ENCODE peak calls at places on chromosomes 2 and 18, in eight cellular contexts. One of them, this sample, is unnamed. For H3K4me1, the result is how much of the 10 kb centered on the place peaks cover.

GRCh38 chr18:2948038-2948437 is 64.9 kb downstream of the LPIN2 start:
- DNase-seq in tibial nerve: no peak
- DNase-seq in hepatocyte: peak
- DNase-seq in heart right ventricle: no peak
- DNase-seq in ovary: no peak
- DNase-seq in cardiac muscle cell: peak
- DNase-seq in A549: peak
- DNase-seq in tibial artery: no peak
- DNase-seq in this sample: no peak

GRCh38 chr18:58632557-58632956 is 3.7 kb upstream of the ALPK2 start:
- DNase-seq in tibial nerve: no peak
- DNase-seq in hepatocyte: no peak
- DNase-seq in heart right ventricle: peak
- DNase-seq in ovary: no peak
- DNase-seq in cardiac muscle cell: no peak
- DNase-seq in A549: no peak
- DNase-seq in tibial artery: no peak
- DNase-seq in this sample: peak

GRCh38 chr18:58119819-58120218 is 75.8 kb downstream of the NEDD4L start:
- DNase-seq in tibial nerve: no peak
- DNase-seq in hepatocyte: no peak
- DNase-seq in heart right ventricle: no peak
- DNase-seq in ovary: no peak
- DNase-seq in cardiac muscle cell: no peak
- DNase-seq in A549: no peak
- DNase-seq in tibial artery: no peak
- DNase-seq in this sample: no peak

GRCh38 chr2:176558574-176559140 is 289.4 kb downstream of the MTX2 start:
- DNase-seq in tibial nerve: no peak
- DNase-seq in hepatocyte: no peak
- DNase-seq in heart right ventricle: no peak
- DNase-seq in ovary: no peak
- DNase-seq in cardiac muscle cell: no peak
- DNase-seq in A549: no peak
- DNase-seq in tibial artery: no peak
- DNase-seq in this sample: no peak

GRCh38 chr2:136254681-136255080 is 136.7 kb upstream of the CXCR4 start:
- DNase-seq in tibial nerve: no peak
- DNase-seq in hepatocyte: no peak
- DNase-seq in heart right ventricle: no peak
- DNase-seq in ovary: no peak
- DNase-seq in cardiac muscle cell: no peak
- DNase-seq in A549: no peak
- DNase-seq in tibial artery: no peak
- DNase-seq in this sample: no peak

GRCh38 chr2:43484323-43484930 is 111.4 kb downstream of the THADA start:
- DNase-seq in tibial nerve: no peak
- DNase-seq in hepatocyte: peak
- DNase-seq in heart right ventricle: peak
- DNase-seq in ovary: no peak
- DNase-seq in cardiac muscle cell: peak
- DNase-seq in A549: peak
- DNase-seq in tibial artery: no peak
- DNase-seq in this sample: no peak

GRCh38 chr18:46155652-46156051 is 51.5 kb downstream of the HAUS1 start:
- DNase-seq in tibial nerve: no peak
- DNase-seq in hepatocyte: no peak
- DNase-seq in heart right ventricle: no peak
- DNase-seq in ovary: no peak
- DNase-seq in cardiac muscle cell: no peak
- DNase-seq in A549: peak
- DNase-seq in tibial artery: no peak
- DNase-seq in this sample: no peak

GRCh38 chr2:96502891-96503636 is 2.1 kb downstream of the NEURL3 start:
- DNase-seq in tibial nerve: no peak
- DNase-seq in hepatocyte: no peak
- DNase-seq in heart right ventricle: no peak
- DNase-seq in ovary: peak
- DNase-seq in cardiac muscle cell: no peak
- DNase-seq in A549: no peak
- DNase-seq in tibial artery: no peak
- DNase-seq in this sample: peak

GRCh38 chr18:63154350-63155152 is 165.0 kb downstream of the BCL2 start:
- DNase-seq in tibial nerve: no peak
- DNase-seq in hepatocyte: no peak
- DNase-seq in heart right ventricle: no peak
- DNase-seq in ovary: no peak
- DNase-seq in cardiac muscle cell: no peak
- DNase-seq in A549: no peak
- DNase-seq in tibial artery: no peak
- DNase-seq in this sample: no peak

GRCh38 chr18:63157293-63158011 is 162.1 kb downstream of the BCL2 start:
- DNase-seq in tibial nerve: no peak
- DNase-seq in hepatocyte: no peak
- DNase-seq in heart right ventricle: no peak
- DNase-seq in ovary: no peak
- DNase-seq in cardiac muscle cell: no peak
- DNase-seq in A549: no peak
- DNase-seq in tibial artery: no peak
- DNase-seq in this sample: no peak

GRCh38 chr18:63155910-63156773 is 163.4 kb downstream of the BCL2 start:
- DNase-seq in tibial nerve: no peak
- DNase-seq in hepatocyte: no peak
- DNase-seq in heart right ventricle: no peak
- DNase-seq in ovary: no peak
- DNase-seq in cardiac muscle cell: no peak
- DNase-seq in A549: no peak
- DNase-seq in tibial artery: no peak
- DNase-seq in this sample: no peak

GRCh38 chr18:63152791-63153190 is 166.8 kb downstream of the BCL2 start:
- DNase-seq in tibial nerve: no peak
- DNase-seq in hepatocyte: no peak
- DNase-seq in heart right ventricle: no peak
- DNase-seq in ovary: no peak
- DNase-seq in cardiac muscle cell: no peak
- DNase-seq in A549: no peak
- DNase-seq in tibial artery: no peak
- DNase-seq in this sample: no peak

DNA sequence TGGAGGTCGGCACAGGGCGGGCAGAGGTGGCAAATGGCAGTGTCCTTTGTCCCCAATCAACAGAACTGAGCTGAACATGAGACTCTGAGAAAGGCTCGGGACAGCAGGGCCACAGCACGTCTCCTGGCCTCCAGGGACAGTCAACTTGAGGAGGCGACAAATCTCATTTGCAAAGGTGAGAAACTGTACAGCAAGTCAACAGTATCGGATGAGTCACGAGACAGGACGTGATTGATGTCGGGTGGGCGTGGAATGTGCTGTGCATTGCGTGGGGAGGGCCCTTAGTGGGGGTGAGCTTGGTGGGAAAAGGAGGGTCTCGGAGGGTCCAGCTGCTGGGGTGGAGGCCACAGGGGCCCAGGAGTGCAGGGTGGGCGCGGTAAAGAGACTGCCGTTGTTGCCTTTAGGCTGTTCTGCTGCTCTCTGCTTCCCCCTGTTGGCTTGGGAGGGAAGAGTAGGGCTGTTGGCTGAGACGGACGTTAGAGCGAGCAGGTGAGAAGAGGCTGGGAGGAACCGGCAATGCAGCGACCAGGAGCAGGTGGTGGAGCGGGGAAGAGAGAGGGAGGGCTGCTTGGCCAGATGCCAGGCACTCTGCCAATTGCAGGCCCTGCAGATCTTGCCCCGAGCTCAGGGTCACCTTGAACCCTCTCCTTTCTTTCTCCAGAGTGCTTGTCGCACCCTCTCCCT is 164.3 kb downstream of the BCL2 start:
- DNase-seq in tibial nerve: peak
- DNase-seq in hepatocyte: peak
- DNase-seq in heart right ventricle: peak
- DNase-seq in ovary: no peak
- DNase-seq in cardiac muscle cell: peak
- DNase-seq in A549: peak
- DNase-seq in tibial artery: peak
- DNase-seq in this sample: peak
- H3K27ac ChIP-seq in tibial nerve: peak
- H3K27ac ChIP-seq in hepatocyte: no peak
- H3K27ac ChIP-seq in heart right ventricle: no peak
- H3K27ac ChIP-seq in ovary: no peak
- H3K27ac ChIP-seq in cardiac muscle cell: no peak
- H3K27ac ChIP-seq in A549: no peak
- H3K27ac ChIP-seq in tibial artery: peak
- H3K27ac ChIP-seq in this sample: no peak

GRCh38 chr2:74845217-74845751 is 11.4 kb downstream of the HK2 start:
- DNase-seq in tibial nerve: peak
- DNase-seq in hepatocyte: peak
- DNase-seq in heart right ventricle: peak
- DNase-seq in ovary: peak
- DNase-seq in cardiac muscle cell: no peak
- DNase-seq in A549: peak
- DNase-seq in tibial artery: peak
- DNase-seq in this sample: peak

GRCh38 chr2:74843371-74844298 is 9.7 kb downstream of the HK2 start:
- DNase-seq in tibial nerve: no peak
- DNase-seq in hepatocyte: peak
- DNase-seq in heart right ventricle: no peak
- DNase-seq in ovary: no peak
- DNase-seq in cardiac muscle cell: no peak
- DNase-seq in A549: no peak
- DNase-seq in tibial artery: no peak
- DNase-seq in this sample: no peak

GRCh38 chr2:74844752-74845151 is 10.8 kb downstream of the HK2 start:
- DNase-seq in tibial nerve: no peak
- DNase-seq in hepatocyte: no peak
- DNase-seq in heart right ventricle: no peak
- DNase-seq in ovary: no peak
- DNase-seq in cardiac muscle cell: no peak
- DNase-seq in A549: no peak
- DNase-seq in tibial artery: no peak
- DNase-seq in this sample: no peak

GRCh38 chr2:74845991-74846390 is 12.1 kb downstream of the HK2 start:
- DNase-seq in tibial nerve: no peak
- DNase-seq in hepatocyte: no peak
- DNase-seq in heart right ventricle: no peak
- DNase-seq in ovary: no peak
- DNase-seq in cardiac muscle cell: no peak
- DNase-seq in A549: no peak
- DNase-seq in tibial artery: no peak
- DNase-seq in this sample: no peak

GRCh38 chr2:74841663-74842062 is 7.7 kb downstream of the HK2 start:
- DNase-seq in tibial nerve: no peak
- DNase-seq in hepatocyte: no peak
- DNase-seq in heart right ventricle: peak
- DNase-seq in ovary: no peak
- DNase-seq in cardiac muscle cell: no peak
- DNase-seq in A549: no peak
- DNase-seq in tibial artery: no peak
- DNase-seq in this sample: no peak
- H3K4me1 ChIP-seq in tibial nerve: under half
- H3K4me1 ChIP-seq in hepatocyte: under half
- H3K4me1 ChIP-seq in heart right ventricle: half or more
- H3K4me1 ChIP-seq in ovary: under half
- H3K4me1 ChIP-seq in cardiac muscle cell: under half
- H3K4me1 ChIP-seq in A549: under half
- H3K4me1 ChIP-seq in tibial artery: half or more
- H3K4me1 ChIP-seq in this sample: under half

GRCh38 chr2:241225983-241226382 is 37.5 kb downstream of the ANO7 start:
- DNase-seq in tibial nerve: no peak
- DNase-seq in hepatocyte: no peak
- DNase-seq in heart right ventricle: no peak
- DNase-seq in ovary: no peak
- DNase-seq in cardiac muscle cell: no peak
- DNase-seq in A549: no peak
- DNase-seq in tibial artery: no peak
- DNase-seq in this sample: peak

GRCh38 chr2:241224851-241225438 is 36.5 kb downstream of the ANO7 start:
- DNase-seq in tibial nerve: no peak
- DNase-seq in hepatocyte: no peak
- DNase-seq in heart right ventricle: no peak
- DNase-seq in ovary: no peak
- DNase-seq in cardiac muscle cell: no peak
- DNase-seq in A549: no peak
- DNase-seq in tibial artery: no peak
- DNase-seq in this sample: peak

GRCh38 chr2:241225545-241225944 is 37.1 kb downstream of the ANO7 start:
- DNase-seq in tibial nerve: no peak
- DNase-seq in hepatocyte: no peak
- DNase-seq in heart right ventricle: no peak
- DNase-seq in ovary: no peak
- DNase-seq in cardiac muscle cell: no peak
- DNase-seq in A549: no peak
- DNase-seq in tibial artery: no peak
- DNase-seq in this sample: peak

GRCh38 chr2:241223211-241224067 is 35.0 kb downstream of the ANO7 start:
- DNase-seq in tibial nerve: no peak
- DNase-seq in hepatocyte: no peak
- DNase-seq in heart right ventricle: no peak
- DNase-seq in ovary: no peak
- DNase-seq in cardiac muscle cell: no peak
- DNase-seq in A549: no peak
- DNase-seq in tibial artery: no peak
- DNase-seq in this sample: peak

GRCh38 chr2:241224068-241224850 is 35.8 kb downstream of the ANO7 start:
- DNase-seq in tibial nerve: no peak
- DNase-seq in hepatocyte: no peak
- DNase-seq in heart right ventricle: peak
- DNase-seq in ovary: no peak
- DNase-seq in cardiac muscle cell: no peak
- DNase-seq in A549: no peak
- DNase-seq in tibial artery: no peak
- DNase-seq in this sample: peak
- H3K27ac ChIP-seq in tibial nerve: peak
- H3K27ac ChIP-seq in hepatocyte: no peak
- H3K27ac ChIP-seq in heart right ventricle: no peak
- H3K27ac ChIP-seq in ovary: no peak
- H3K27ac ChIP-seq in cardiac muscle cell: no peak
- H3K27ac ChIP-seq in A549: no peak
- H3K27ac ChIP-seq in tibial artery: no peak
- H3K27ac ChIP-seq in this sample: no peak

DNA sequence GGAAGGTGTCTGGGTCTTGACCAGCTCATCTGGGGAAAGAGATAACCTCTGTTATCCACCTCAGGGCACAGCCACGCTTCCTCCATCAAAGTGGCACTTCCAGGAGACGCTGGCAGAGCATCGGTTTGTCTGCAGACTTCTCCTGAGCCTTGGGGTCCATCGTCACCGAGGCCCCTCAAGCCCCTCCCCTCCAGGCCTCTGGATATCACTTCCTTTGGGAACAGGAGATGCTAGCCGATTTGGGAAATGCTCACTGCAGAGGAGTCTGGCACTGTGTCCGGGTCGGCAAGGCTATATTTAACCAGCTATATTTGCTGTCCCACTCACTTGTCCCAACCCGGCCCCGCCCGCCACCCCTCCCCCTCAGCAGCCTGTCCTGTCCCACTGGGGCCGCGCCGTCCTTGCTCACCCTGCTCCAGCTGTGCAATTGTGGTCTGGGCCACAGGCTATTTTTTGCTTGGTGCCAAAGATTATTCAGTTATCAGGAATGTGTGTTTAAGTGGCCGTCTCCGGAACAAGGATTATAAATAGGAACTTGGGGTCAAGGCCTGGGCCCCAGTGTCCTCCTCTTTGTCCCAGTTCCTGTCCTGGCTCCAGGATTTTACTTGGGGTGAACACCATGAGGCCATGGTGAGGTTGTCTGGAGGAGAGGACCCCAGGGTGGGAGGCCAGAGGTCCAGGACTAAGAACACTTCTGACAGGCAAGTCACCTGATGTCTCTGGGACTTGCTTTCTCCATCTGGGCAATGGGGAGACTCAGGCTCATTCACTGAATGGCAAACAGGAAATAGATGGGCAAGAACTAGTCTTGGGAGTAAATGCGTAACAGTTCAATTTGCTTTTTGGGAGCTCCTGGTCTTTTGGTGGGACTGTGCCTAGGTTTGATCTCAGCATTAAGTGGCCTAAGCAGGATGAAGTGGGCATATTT is 263.6 kb downstream of the DYSF start:
- DNase-seq in tibial nerve: peak
- DNase-seq in hepatocyte: no peak
- DNase-seq in heart right ventricle: peak
- DNase-seq in ovary: no peak
- DNase-seq in cardiac muscle cell: peak
- DNase-seq in A549: peak
- DNase-seq in tibial artery: peak
- DNase-seq in this sample: peak
- H3K4me1 ChIP-seq in tibial nerve: under half
- H3K4me1 ChIP-seq in hepatocyte: under half
- H3K4me1 ChIP-seq in heart right ventricle: half or more
- H3K4me1 ChIP-seq in ovary: under half
- H3K4me1 ChIP-seq in cardiac muscle cell: half or more
- H3K4me1 ChIP-seq in A549: under half
- H3K4me1 ChIP-seq in tibial artery: half or more
- H3K4me1 ChIP-seq in this sample: half or more

This sample was measured in right cardiac atrium.